ENCODE peak calls at places on chromosomes 13 and 19, in four cellular contexts. R is pancreas, W is ovary, P is HFFc6. A is an unnamed sample.

GRCh38 chr13:75533866-75534265 is 3.8 kb downstream of the COMMD6 start:
- DNase-seq in W (no peak), P (no peak), R (no peak), A (no peak)

GRCh38 chr13:25037057-25037813 is 58.7 kb upstream of the PABPC3 start:
- DNase-seq in R (no peak), W (no peak), P (peak; percentile 64), A (peak; percentile 53)

GRCh38 chr19:18126097-18126496 is 26.9 kb upstream of the PIK3R2 start:
- DNase-seq in P (no peak), R (no peak), W (no peak), A (no peak)

GRCh38 chr13:77509221-77509620 is 26.3 kb upstream of the SCEL start:
- DNase-seq in R (no peak), W (no peak), P (no peak), A (no peak)

GRCh38 chr19:45460807-45461347 is 6.9 kb upstream of the FOSB start:
- DNase-seq in P (no peak), R (no peak), W (no peak), A (no peak)

GRCh38 chr13:21675095-21676007 is 4.5 kb downstream of the FGF9 start:
- DNase-seq in R (peak; percentile 80), P (no peak), W (no peak), A (no peak)

GRCh38 chr13:73189766-73190165 is 131.0 kb downstream of the KLF5 start:
- DNase-seq in W (no peak), R (no peak), P (no peak), A (no peak)

GRCh38 chr19:29872224-29872731 is 60.5 kb downstream of the CCNE1 start:
- DNase-seq in P (no peak), R (peak; percentile 50), W (no peak), A (no peak)

DNA sequence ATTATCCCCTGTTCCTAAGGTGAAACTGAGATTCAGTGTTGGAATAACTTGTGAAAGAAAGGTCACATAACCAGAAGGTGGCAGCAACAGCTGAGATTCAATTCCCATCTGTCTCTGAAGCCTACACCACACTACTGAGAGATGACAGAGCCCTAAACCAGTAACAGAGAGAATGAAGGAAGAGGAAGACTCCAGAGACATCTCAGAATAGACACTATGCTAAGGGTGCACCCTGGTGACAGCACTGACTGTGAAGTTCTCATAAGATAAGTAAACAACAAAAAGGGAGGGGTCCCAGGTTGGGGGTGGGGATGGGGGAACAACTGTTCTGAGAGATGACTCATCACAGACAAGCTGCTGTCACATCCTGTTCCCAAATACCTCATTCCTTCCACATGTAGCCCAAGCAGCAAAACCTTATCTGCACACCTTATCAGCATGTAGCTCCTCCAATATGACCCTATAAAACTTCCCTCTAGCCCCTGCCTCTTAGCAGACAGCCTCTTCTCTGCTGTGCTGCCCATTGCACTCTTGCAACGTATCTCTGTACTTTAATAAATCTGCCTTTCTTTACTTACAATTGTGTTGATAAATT is 46.5 kb downstream of the UTP14C start:
- DNase-seq in P (peak; percentile 42), R (no peak), W (no peak), A (no peak)
- TF ChIP-seq CTCF in P (peak; percentile 63), R (no peak), W (no peak), A (no peak)

GRCh38 chr13:30002577-30002976 is 152.2 kb upstream of the UBL3 start:
- DNase-seq in W (no peak), P (peak; percentile 83), R (no peak), A (no peak)

GRCh38 chr13:30004204-30004603 is 153.8 kb upstream of the UBL3 start:
- DNase-seq in W (no peak), P (peak; percentile 15), R (no peak), A (no peak)

GRCh38 chr13:30000373-30000770 is 150.0 kb upstream of the UBL3 start:
- DNase-seq in R (no peak), W (no peak), P (no peak), A (no peak)

GRCh38 chr13:30009411-30009810 is 159.0 kb upstream of the UBL3 start:
- DNase-seq in W (no peak), R (no peak), P (no peak), A (no peak)

GRCh38 chr13:30006246-30006645 is 155.8 kb upstream of the UBL3 start:
- DNase-seq in R (no peak), P (no peak), W (no peak), A (no peak)
- TF ChIP-seq CTCF in R (no peak), P (no peak), W (no peak), A (no peak)

GRCh38 chr13:51262501-51263211 is 40.5 kb downstream of the FAM124A start:
- DNase-seq in P (no peak), R (no peak), W (no peak), A (no peak)
- TF ChIP-seq CTCF in P (peak; percentile 48), R (no peak), W (no peak), A (no peak)

GRCh38 chr13:102724923-102725322 is 30.1 kb upstream of the METTL21C start:
- DNase-seq in R (no peak), W (no peak), P (peak; percentile 38), A (no peak)
- TF ChIP-seq CTCF in R (no peak), W (no peak), P (peak; percentile 73), A (peak; percentile 50)

GRCh38 chr13:112879283-112879833 is 89.7 kb upstream of the MCF2L start:
- DNase-seq in R (peak; percentile 53), P (peak; percentile 12), W (no peak), A (no peak)

GRCh38 chr13:112877496-112877895 is 91.5 kb upstream of the MCF2L start:
- DNase-seq in R (peak; percentile 40), W (no peak), P (no peak), A (no peak)

GRCh38 chr13:112877066-112877465 is 91.9 kb upstream of the MCF2L start:
- DNase-seq in R (peak; percentile 35), P (no peak), W (no peak), A (no peak)

GRCh38 chr13:112876305-112877000 is 92.6 kb upstream of the MCF2L start:
- DNase-seq in R (peak; percentile 51), P (no peak), W (no peak), A (no peak)

GRCh38 chr13:112877976-112878955 is 90.7 kb upstream of the MCF2L start:
- DNase-seq in R (peak; percentile 22), W (no peak), P (no peak), A (no peak)
- TF ChIP-seq CTCF in R (no peak), W (no peak), P (no peak), A (no peak)

A was measured in prostate gland.